ENCODE peak calls at places on chromosomes 11 and 22, in five cellular contexts. One of them, this sample, is unnamed.

GRCh38 chr11:72195921-72196320 is 4.0 kb downstream of the FOLR1 start:
- DNase-seq in stomach: no peak
- DNase-seq in GM13977: no peak
- DNase-seq in H9: no peak
- DNase-seq in Peyer's patch: no peak
- DNase-seq in this sample: no peak

GRCh38 chr11:1382429-1382828 is 7.3 kb upstream of the BRSK2 start:
- DNase-seq in stomach: no peak
- DNase-seq in GM13977: no peak
- DNase-seq in H9: peak
- DNase-seq in Peyer's patch: peak
- DNase-seq in this sample: no peak

GRCh38 chr11:16469968-16470367 is 113.6 kb upstream of the SOX6 start:
- DNase-seq in stomach: no peak
- DNase-seq in GM13977: no peak
- DNase-seq in H9: no peak
- DNase-seq in Peyer's patch: no peak
- DNase-seq in this sample: no peak

GRCh38 chr11:11620966-11621880 is 582 bp downstream of the GALNT18 start:
- DNase-seq in stomach: peak
- DNase-seq in GM13977: peak
- DNase-seq in H9: no peak
- DNase-seq in Peyer's patch: no peak
- DNase-seq in this sample: peak

GRCh38 chr11:66976048-66976467 is 954 bp downstream of the C11orf86 start:
- DNase-seq in stomach: no peak
- DNase-seq in GM13977: peak
- DNase-seq in H9: peak
- DNase-seq in Peyer's patch: no peak
- DNase-seq in this sample: peak

GRCh38 chr11:117384045-117384444 is 56.4 kb downstream of the CEP164 start:
- DNase-seq in stomach: no peak
- DNase-seq in GM13977: no peak
- DNase-seq in H9: no peak
- DNase-seq in Peyer's patch: no peak
- DNase-seq in this sample: no peak

GRCh38 chr11:19349340-19350025 is 108.7 kb upstream of the E2F8 start:
- DNase-seq in stomach: no peak
- DNase-seq in GM13977: no peak
- DNase-seq in H9: no peak
- DNase-seq in Peyer's patch: no peak
- DNase-seq in this sample: no peak

GRCh38 chr11:89503422-89503821 is 12.2 kb upstream of the NOX4 start:
- DNase-seq in stomach: no peak
- DNase-seq in GM13977: no peak
- DNase-seq in H9: no peak
- DNase-seq in Peyer's patch: no peak
- DNase-seq in this sample: no peak

GRCh38 chr22:19645391-19645790 is 68.9 kb upstream of the SEPTIN5 start:
- DNase-seq in stomach: no peak
- DNase-seq in GM13977: no peak
- DNase-seq in H9: peak
- DNase-seq in Peyer's patch: no peak
- DNase-seq in this sample: no peak
- TF ChIP-seq CTCF in stomach: no peak
- TF ChIP-seq CTCF in GM13977: no peak
- TF ChIP-seq CTCF in H9: peak
- TF ChIP-seq CTCF in Peyer's patch: no peak
- TF ChIP-seq CTCF in this sample: no peak

DNA sequence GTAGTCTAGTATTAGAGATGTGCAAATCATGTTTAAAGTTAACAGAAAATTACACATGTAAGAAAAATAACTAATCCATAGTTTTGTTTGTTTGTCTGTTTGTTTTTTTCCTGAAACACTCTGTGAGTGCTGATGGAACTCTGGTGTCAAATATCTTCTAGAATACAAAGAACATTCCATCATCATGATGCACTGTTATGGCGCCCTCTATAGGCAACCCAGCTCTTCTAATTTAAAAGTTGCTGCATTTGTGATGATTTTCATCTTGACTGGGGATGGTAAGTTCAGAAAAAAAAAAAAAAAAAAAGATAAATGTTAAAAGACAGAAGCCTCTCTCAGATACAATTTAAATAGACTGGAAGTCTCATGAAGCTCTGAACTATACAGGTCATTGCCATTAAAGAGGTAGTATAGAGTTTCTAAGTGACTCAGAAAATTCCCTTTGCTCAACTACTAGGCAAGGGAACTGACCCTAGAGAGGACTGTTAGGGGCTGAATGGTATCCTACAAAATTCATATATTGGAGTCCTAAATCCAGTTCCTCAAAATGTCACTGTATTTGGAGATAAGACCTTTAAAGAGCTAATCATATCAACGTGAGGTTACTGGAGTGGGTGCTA is 597.2 kb upstream of the ANO3 start:
- DNase-seq in stomach: no peak
- DNase-seq in GM13977: no peak
- DNase-seq in H9: no peak
- DNase-seq in Peyer's patch: no peak
- DNase-seq in this sample: peak
- TF ChIP-seq CTCF in stomach: no peak
- TF ChIP-seq CTCF in GM13977: peak
- TF ChIP-seq CTCF in H9: peak
- TF ChIP-seq CTCF in Peyer's patch: no peak
- TF ChIP-seq CTCF in this sample: peak

GRCh38 chr11:125257185-125257584 is 92.6 kb downstream of the PKNOX2 start:
- DNase-seq in stomach: no peak
- DNase-seq in GM13977: no peak
- DNase-seq in H9: peak
- DNase-seq in Peyer's patch: no peak
- DNase-seq in this sample: no peak
- TF ChIP-seq CTCF in stomach: no peak
- TF ChIP-seq CTCF in GM13977: no peak
- TF ChIP-seq CTCF in H9: peak
- TF ChIP-seq CTCF in Peyer's patch: no peak
- TF ChIP-seq CTCF in this sample: peak

GRCh38 chr11:22432331-22433065 is 94.3 kb downstream of the SLC17A6 start:
- DNase-seq in stomach: no peak
- DNase-seq in GM13977: no peak
- DNase-seq in H9: peak
- DNase-seq in Peyer's patch: no peak
- DNase-seq in this sample: peak

GRCh38 chr11:22431074-22431473 is 92.9 kb downstream of the SLC17A6 start:
- DNase-seq in stomach: no peak
- DNase-seq in GM13977: no peak
- DNase-seq in H9: no peak
- DNase-seq in Peyer's patch: no peak
- DNase-seq in this sample: peak

GRCh38 chr11:22430286-22430685 is 92.1 kb downstream of the SLC17A6 start:
- DNase-seq in stomach: no peak
- DNase-seq in GM13977: no peak
- DNase-seq in H9: no peak
- DNase-seq in Peyer's patch: no peak
- DNase-seq in this sample: no peak

DNA sequence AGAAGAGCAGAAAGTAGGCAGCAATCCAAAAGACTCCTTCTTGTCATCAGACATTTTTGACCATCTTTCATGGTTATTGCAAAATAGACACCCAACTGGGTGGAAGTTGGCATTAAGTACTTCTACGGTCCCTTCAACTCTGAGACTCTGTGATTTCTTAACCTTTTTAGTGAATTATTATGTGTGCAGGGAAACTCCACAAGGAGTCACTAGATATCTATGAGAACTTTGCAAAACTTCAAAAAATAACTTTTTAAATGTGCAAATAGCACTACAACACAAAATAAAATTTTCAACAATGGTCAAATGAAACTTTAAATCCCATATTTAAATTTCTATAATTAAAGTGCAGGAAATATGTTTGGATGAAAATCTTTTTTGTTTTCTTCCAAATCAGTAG is 88.7 kb downstream of the SLC17A6 start:
- DNase-seq in stomach: no peak
- DNase-seq in GM13977: no peak
- DNase-seq in H9: no peak
- DNase-seq in Peyer's patch: no peak
- DNase-seq in this sample: no peak
- TF ChIP-seq CTCF in stomach: no peak
- TF ChIP-seq CTCF in GM13977: no peak
- TF ChIP-seq CTCF in H9: no peak
- TF ChIP-seq CTCF in Peyer's patch: no peak
- TF ChIP-seq CTCF in this sample: no peak

DNA sequence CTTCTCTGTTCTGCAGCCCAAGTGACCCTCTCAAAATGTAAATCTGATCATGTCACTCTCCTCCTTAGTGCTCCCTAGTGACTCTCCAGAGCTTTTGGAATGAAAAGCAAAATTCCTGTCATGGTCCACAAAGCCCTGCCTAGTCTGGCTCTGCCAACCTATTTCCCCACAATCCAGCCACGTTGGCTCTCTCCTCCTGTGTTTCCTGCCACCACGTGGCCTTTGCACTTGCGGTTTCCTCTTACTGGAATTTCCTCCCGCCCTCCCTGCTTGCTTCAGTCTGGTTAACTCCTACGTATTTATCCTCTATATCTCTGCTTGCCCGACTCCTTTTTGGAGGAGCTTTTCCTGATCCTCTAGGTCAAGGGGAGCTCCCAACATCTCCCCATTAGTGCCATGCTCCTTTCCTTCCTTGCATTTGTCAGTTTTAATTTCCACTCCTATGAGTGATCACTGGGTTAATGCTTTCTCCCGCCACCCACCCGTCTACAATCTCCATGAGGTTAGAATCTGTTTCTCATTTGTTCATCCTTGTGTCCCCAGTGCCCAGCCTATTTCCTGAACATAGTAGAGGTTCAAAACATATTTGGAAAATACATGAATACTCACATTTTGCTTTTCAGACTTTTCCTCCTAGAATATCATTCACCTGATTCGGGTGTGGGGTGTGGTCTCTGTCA is 11.5 kb downstream of the NNMT start:
- DNase-seq in stomach: peak
- DNase-seq in GM13977: no peak
- DNase-seq in H9: no peak
- DNase-seq in Peyer's patch: no peak
- DNase-seq in this sample: no peak
- TF ChIP-seq CTCF in stomach: no peak
- TF ChIP-seq CTCF in GM13977: no peak
- TF ChIP-seq CTCF in H9: no peak
- TF ChIP-seq CTCF in Peyer's patch: no peak
- TF ChIP-seq CTCF in this sample: no peak

DNA sequence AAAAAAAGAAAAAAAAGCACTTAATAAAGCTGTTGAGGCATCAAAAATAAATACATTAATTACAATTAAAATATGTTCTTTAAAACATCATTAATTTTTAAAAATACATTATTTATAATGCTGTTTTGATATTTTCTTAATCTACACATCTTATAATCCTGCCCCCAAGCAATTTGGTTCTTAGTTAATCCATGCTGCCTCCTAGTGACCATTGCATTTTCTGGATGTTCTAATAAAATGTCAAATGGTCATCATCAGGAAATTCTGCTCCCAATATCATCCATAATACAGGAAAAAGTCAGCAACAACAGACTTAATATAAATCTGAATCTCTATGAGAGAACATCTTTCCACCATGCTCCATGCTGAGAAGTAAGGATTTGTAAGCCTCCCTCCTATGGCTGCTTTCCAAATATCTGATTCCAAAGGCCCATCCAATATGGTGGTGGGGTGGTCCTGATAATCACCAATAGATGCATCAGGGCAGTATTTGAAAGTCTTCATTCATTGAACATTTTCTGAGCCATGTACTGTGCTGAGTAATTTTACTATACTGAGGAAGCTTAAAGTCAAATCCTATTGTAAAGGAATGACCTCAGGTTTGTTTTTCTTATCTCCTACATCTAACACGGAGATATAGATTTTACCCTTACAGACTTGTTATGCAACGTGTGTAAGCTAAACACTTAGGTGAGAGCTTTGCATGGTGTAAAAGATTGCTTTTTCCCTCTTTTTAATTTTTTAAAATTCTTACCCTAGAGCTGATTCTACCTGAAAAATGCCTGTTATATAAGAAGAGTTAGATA is 124.7 kb upstream of the BMAL1 start:
- DNase-seq in stomach: no peak
- DNase-seq in GM13977: no peak
- DNase-seq in H9: no peak
- DNase-seq in Peyer's patch: no peak
- DNase-seq in this sample: no peak
- TF ChIP-seq CTCF in stomach: peak
- TF ChIP-seq CTCF in GM13977: peak
- TF ChIP-seq CTCF in H9: peak
- TF ChIP-seq CTCF in Peyer's patch: peak
- TF ChIP-seq CTCF in this sample: peak

GRCh38 chr11:44948155-44948554 is 2.5 kb downstream of the TP53I11 start:
- DNase-seq in stomach: no peak
- DNase-seq in GM13977: no peak
- DNase-seq in H9: no peak
- DNase-seq in Peyer's patch: no peak
- DNase-seq in this sample: no peak
- TF ChIP-seq CTCF in stomach: no peak
- TF ChIP-seq CTCF in GM13977: no peak
- TF ChIP-seq CTCF in H9: no peak
- TF ChIP-seq CTCF in Peyer's patch: no peak
- TF ChIP-seq CTCF in this sample: no peak

DNA sequence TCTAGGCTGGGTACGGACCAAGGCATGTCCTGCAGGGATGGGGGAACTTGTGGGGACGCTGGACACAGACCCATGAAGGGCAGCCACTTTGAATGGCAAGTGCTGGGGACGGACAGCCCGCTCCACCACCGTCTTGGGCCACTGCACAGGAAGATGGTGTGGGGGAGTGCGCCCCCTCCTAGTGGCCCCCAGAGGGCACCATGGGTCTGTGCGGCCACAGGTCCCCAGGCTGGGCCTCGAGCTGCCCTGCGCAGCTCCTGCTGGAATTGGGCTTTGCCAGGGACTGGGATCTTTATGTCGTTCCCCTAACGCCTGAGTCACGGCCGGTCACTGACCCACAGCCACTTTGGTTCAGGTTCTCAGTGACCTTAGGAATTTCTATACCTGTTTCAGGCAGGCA is 44.4 kb downstream of the NAT10 start:
- DNase-seq in stomach: no peak
- DNase-seq in GM13977: no peak
- DNase-seq in H9: peak
- DNase-seq in Peyer's patch: no peak
- DNase-seq in this sample: peak
- TF ChIP-seq CTCF in stomach: no peak
- TF ChIP-seq CTCF in GM13977: peak
- TF ChIP-seq CTCF in H9: peak
- TF ChIP-seq CTCF in Peyer's patch: peak
- TF ChIP-seq CTCF in this sample: peak